ENCODE peak calls at places on chromosome 18, in nine cellular contexts. L, K, X, D, O, J, N, G and B are unnamed samples.

GRCh38 chr18:48941672-48942071 is 9.1 kb downstream of the SMAD7 start:
- DNase-seq in N (no peak), K (no peak), L (no peak), O (no peak), G (no peak), X (no peak), J (no peak), D (no peak), B (no peak)

GRCh38 chr18:32735781-32736180 is 37.0 kb downstream of the KLHL14 start:
- DNase-seq in N (peak), G (no peak), K (peak), J (no peak), D (no peak), X (no peak), L (no peak), O (no peak), B (no peak)

GRCh38 chr18:63158676-63159291 is 160.8 kb downstream of the BCL2 start:
- DNase-seq in G (no peak), D (no peak), N (no peak), K (no peak), J (no peak), L (no peak), O (no peak), X (no peak), B (no peak)

GRCh38 chr18:44149706-44150105 is 531.0 kb upstream of the SETBP1 start:
- DNase-seq in D (no peak), N (peak), O (peak), L (no peak), G (no peak), X (no peak), J (no peak), K (peak), B (no peak)

GRCh38 chr18:78983530-78983929 is 3.9 kb downstream of the SALL3 start:
- DNase-seq in O (no peak), N (no peak), L (no peak), K (no peak), D (no peak), X (no peak), G (no peak), J (no peak), B (no peak)

GRCh38 chr18:77093584-77093983 is 39.0 kb downstream of the MBP start:
- DNase-seq in O (no peak), G (no peak), D (no peak), N (no peak), L (no peak), J (no peak), X (no peak), K (no peak), B (no peak)

GRCh38 chr18:50194623-50195532 is at the start of gene MYO5B:
- DNase-seq in D (peak), G (peak), X (peak), O (no peak), L (no peak), N (no peak), J (peak), K (peak), B (no peak)

GRCh38 chr18:991441-991840 is 86.8 kb downstream of the ADCYAP1 start:
- DNase-seq in O (no peak), N (no peak), K (no peak), D (no peak), L (no peak), J (no peak), X (no peak), G (no peak), B (no peak)